ENCODE peak calls at places on chromosome 19, in seven cellular contexts. One of them, this sample, is unnamed.

GRCh38 chr19:47391510-47392223 is 27.7 kb downstream of the MEIS3 start:
- DNase-seq in transverse colon: peak; percentile 76
- DNase-seq in Panc1: peak; percentile 36
- DNase-seq in CD4-positive, alpha-beta memory T cell: peak; percentile 74
- DNase-seq in dorsolateral prefrontal cortex: peak; percentile 80
- DNase-seq in WERI-Rb-1: peak; percentile 78
- DNase-seq in AG04450: peak; percentile 23
- DNase-seq in this sample: peak; percentile 85

GRCh38 chr19:27774827-27775226 is 1438.1 kb downstream of the UQCRFS1 start:
- DNase-seq in WERI-Rb-1: peak; percentile 44
- DNase-seq in dorsolateral prefrontal cortex: no peak
- DNase-seq in AG04450: no peak
- DNase-seq in transverse colon: no peak
- DNase-seq in CD4-positive, alpha-beta memory T cell: no peak
- DNase-seq in Panc1: no peak
- DNase-seq in this sample: no peak

GRCh38 chr19:23415561-23416191 is 20.4 kb upstream of the ZNF91 start:
- DNase-seq in transverse colon: peak; percentile 86
- DNase-seq in Panc1: no peak
- DNase-seq in CD4-positive, alpha-beta memory T cell: no peak
- DNase-seq in dorsolateral prefrontal cortex: no peak
- DNase-seq in WERI-Rb-1: peak; percentile 87
- DNase-seq in AG04450: no peak
- DNase-seq in this sample: no peak

GRCh38 chr19:42295342-42295741 is 6.6 kb upstream of the PRR19 start:
- DNase-seq in transverse colon: no peak
- DNase-seq in CD4-positive, alpha-beta memory T cell: no peak
- DNase-seq in WERI-Rb-1: no peak
- DNase-seq in dorsolateral prefrontal cortex: no peak
- DNase-seq in Panc1: no peak
- DNase-seq in AG04450: no peak
- DNase-seq in this sample: no peak

GRCh38 chr19:19655641-19656343 is 7.7 kb downstream of the ATP13A1 start:
- DNase-seq in transverse colon: no peak
- DNase-seq in dorsolateral prefrontal cortex: no peak
- DNase-seq in Panc1: no peak
- DNase-seq in AG04450: no peak
- DNase-seq in CD4-positive, alpha-beta memory T cell: no peak
- DNase-seq in WERI-Rb-1: no peak
- DNase-seq in this sample: no peak

GRCh38 chr19:43780706-43781525 is at the start of gene KCNN4:
- DNase-seq in transverse colon: peak; percentile 88
- DNase-seq in Panc1: no peak
- DNase-seq in CD4-positive, alpha-beta memory T cell: peak; percentile 54
- DNase-seq in dorsolateral prefrontal cortex: no peak
- DNase-seq in WERI-Rb-1: no peak
- DNase-seq in AG04450: no peak
- DNase-seq in this sample: peak; percentile 42

GRCh38 chr19:45922281-45922680 is 7.7 kb upstream of the NANOS2 start:
- DNase-seq in CD4-positive, alpha-beta memory T cell: no peak
- DNase-seq in AG04450: no peak
- DNase-seq in transverse colon: no peak
- DNase-seq in dorsolateral prefrontal cortex: no peak
- DNase-seq in Panc1: no peak
- DNase-seq in WERI-Rb-1: no peak
- DNase-seq in this sample: no peak

GRCh38 chr19:42081584-42082258 is 5.8 kb downstream of the ZNF574 start:
- DNase-seq in AG04450: no peak
- DNase-seq in Panc1: peak; percentile 20
- DNase-seq in transverse colon: no peak
- DNase-seq in dorsolateral prefrontal cortex: peak; percentile 25
- DNase-seq in CD4-positive, alpha-beta memory T cell: no peak
- DNase-seq in WERI-Rb-1: peak; percentile 60
- DNase-seq in this sample: peak; percentile 77

GRCh38 chr19:8526345-8527062 is 12.5 kb upstream of the ZNF414 start:
- DNase-seq in WERI-Rb-1: peak; percentile 95
- DNase-seq in dorsolateral prefrontal cortex: peak; percentile 86
- DNase-seq in transverse colon: peak; percentile 92
- DNase-seq in AG04450: peak; percentile 78
- DNase-seq in Panc1: no peak
- DNase-seq in CD4-positive, alpha-beta memory T cell: no peak
- DNase-seq in this sample: peak; percentile 87

GRCh38 chr19:7868671-7869452 is 5.3 kb downstream of the PRR36 start:
- DNase-seq in transverse colon: peak; percentile 83
- DNase-seq in AG04450: no peak
- DNase-seq in WERI-Rb-1: peak; percentile 75
- DNase-seq in CD4-positive, alpha-beta memory T cell: peak; percentile 92
- DNase-seq in dorsolateral prefrontal cortex: peak; percentile 51
- DNase-seq in Panc1: no peak
- DNase-seq in this sample: peak; percentile 85

GRCh38 chr19:42216653-42217521 is 590 bp downstream of the DEDD2 start:
- DNase-seq in WERI-Rb-1: peak; percentile 53
- DNase-seq in CD4-positive, alpha-beta memory T cell: no peak
- DNase-seq in dorsolateral prefrontal cortex: peak; percentile 44
- DNase-seq in transverse colon: peak; percentile 51
- DNase-seq in AG04450: no peak
- DNase-seq in Panc1: no peak
- DNase-seq in this sample: peak; percentile 67

GRCh38 chr19:57317503-57317902 is 2.8 kb upstream of the ZNF543 start:
- DNase-seq in Panc1: no peak
- DNase-seq in dorsolateral prefrontal cortex: no peak
- DNase-seq in AG04450: no peak
- DNase-seq in CD4-positive, alpha-beta memory T cell: no peak
- DNase-seq in transverse colon: no peak
- DNase-seq in WERI-Rb-1: no peak
- DNase-seq in this sample: no peak

GRCh38 chr19:45917421-45918091 is 3.0 kb upstream of the NANOS2 start:
- DNase-seq in Panc1: no peak
- DNase-seq in dorsolateral prefrontal cortex: no peak
- DNase-seq in AG04450: no peak
- DNase-seq in transverse colon: no peak
- DNase-seq in CD4-positive, alpha-beta memory T cell: no peak
- DNase-seq in WERI-Rb-1: no peak
- DNase-seq in this sample: no peak

GRCh38 chr19:14505488-14506239 is 9.7 kb upstream of the GIPC1 start:
- DNase-seq in Panc1: no peak
- DNase-seq in CD4-positive, alpha-beta memory T cell: peak; percentile 68
- DNase-seq in transverse colon: peak; percentile 79
- DNase-seq in dorsolateral prefrontal cortex: no peak
- DNase-seq in AG04450: no peak
- DNase-seq in WERI-Rb-1: peak; percentile 63
- DNase-seq in this sample: peak; percentile 81

GRCh38 chr19:11699931-11700794 is 38.6 kb downstream of the ZNF823 start:
- DNase-seq in AG04450: peak; percentile 2
- DNase-seq in Panc1: peak; percentile 12
- DNase-seq in dorsolateral prefrontal cortex: no peak
- DNase-seq in WERI-Rb-1: no peak
- DNase-seq in CD4-positive, alpha-beta memory T cell: peak; percentile 14
- DNase-seq in transverse colon: no peak
- DNase-seq in this sample: peak; percentile 64

GRCh38 chr19:17235618-17236413 is 9.8 kb downstream of the OCEL1 start:
- DNase-seq in AG04450: peak; percentile 36
- DNase-seq in Panc1: no peak
- DNase-seq in WERI-Rb-1: peak; percentile 79
- DNase-seq in dorsolateral prefrontal cortex: peak; percentile 69
- DNase-seq in transverse colon: peak; percentile 80
- DNase-seq in CD4-positive, alpha-beta memory T cell: peak; percentile 72
- DNase-seq in this sample: peak; percentile 81

GRCh38 chr19:10430505-10431253 is 10.3 kb downstream of the PDE4A start:
- DNase-seq in Panc1: no peak
- DNase-seq in WERI-Rb-1: no peak
- DNase-seq in transverse colon: peak; percentile 77
- DNase-seq in AG04450: no peak
- DNase-seq in CD4-positive, alpha-beta memory T cell: no peak
- DNase-seq in dorsolateral prefrontal cortex: no peak
- DNase-seq in this sample: peak; percentile 76

GRCh38 chr19:10431943-10432735 is 11.8 kb downstream of the PDE4A start:
- DNase-seq in dorsolateral prefrontal cortex: no peak
- DNase-seq in AG04450: no peak
- DNase-seq in WERI-Rb-1: peak; percentile 36
- DNase-seq in CD4-positive, alpha-beta memory T cell: peak; percentile 68
- DNase-seq in transverse colon: peak; percentile 86
- DNase-seq in Panc1: no peak
- DNase-seq in this sample: peak; percentile 45

GRCh38 chr19:10431254-10431942 is 11.1 kb downstream of the PDE4A start:
- DNase-seq in transverse colon: peak; percentile 61
- DNase-seq in CD4-positive, alpha-beta memory T cell: no peak
- DNase-seq in Panc1: no peak
- DNase-seq in AG04450: no peak
- DNase-seq in dorsolateral prefrontal cortex: no peak
- DNase-seq in WERI-Rb-1: no peak
- DNase-seq in this sample: peak; percentile 37

GRCh38 chr19:10432736-10433130 is 12.4 kb downstream of the PDE4A start:
- DNase-seq in AG04450: no peak
- DNase-seq in dorsolateral prefrontal cortex: no peak
- DNase-seq in CD4-positive, alpha-beta memory T cell: no peak
- DNase-seq in WERI-Rb-1: peak; percentile 50
- DNase-seq in transverse colon: no peak
- DNase-seq in Panc1: no peak
- DNase-seq in this sample: no peak

GRCh38 chr19:10433131-10433536 is 12.8 kb downstream of the PDE4A start:
- DNase-seq in CD4-positive, alpha-beta memory T cell: no peak
- DNase-seq in dorsolateral prefrontal cortex: no peak
- DNase-seq in Panc1: no peak
- DNase-seq in AG04450: no peak
- DNase-seq in transverse colon: no peak
- DNase-seq in WERI-Rb-1: no peak
- DNase-seq in this sample: no peak
- H3K4me3 ChIP-seq in CD4-positive, alpha-beta memory T cell: no peak overlapping the region
- H3K4me3 ChIP-seq in dorsolateral prefrontal cortex: no peak overlapping the region
- H3K4me3 ChIP-seq in Panc1: peak overlapping the region; percentile 32
- H3K4me3 ChIP-seq in AG04450: no peak overlapping the region
- H3K4me3 ChIP-seq in transverse colon: no peak overlapping the region
- H3K4me3 ChIP-seq in WERI-Rb-1: no peak overlapping the region
- H3K4me3 ChIP-seq in this sample: no peak overlapping the region

GRCh38 chr19:6531163-6531955 is 533 bp downstream of the TNFSF9 start:
- DNase-seq in CD4-positive, alpha-beta memory T cell: no peak
- DNase-seq in AG04450: no peak
- DNase-seq in WERI-Rb-1: no peak
- DNase-seq in dorsolateral prefrontal cortex: no peak
- DNase-seq in transverse colon: no peak
- DNase-seq in Panc1: no peak
- DNase-seq in this sample: no peak

GRCh38 chr19:6533000-6533328 is 2.1 kb downstream of the TNFSF9 start:
- DNase-seq in WERI-Rb-1: no peak
- DNase-seq in transverse colon: no peak
- DNase-seq in Panc1: no peak
- DNase-seq in dorsolateral prefrontal cortex: no peak
- DNase-seq in CD4-positive, alpha-beta memory T cell: no peak
- DNase-seq in AG04450: no peak
- DNase-seq in this sample: no peak

GRCh38 chr19:6532244-6532999 is 1.6 kb downstream of the TNFSF9 start:
- DNase-seq in transverse colon: no peak
- DNase-seq in AG04450: no peak
- DNase-seq in dorsolateral prefrontal cortex: no peak
- DNase-seq in CD4-positive, alpha-beta memory T cell: no peak
- DNase-seq in Panc1: no peak
- DNase-seq in WERI-Rb-1: no peak
- DNase-seq in this sample: no peak

GRCh38 chr19:6530385-6531162 is at the start of gene TNFSF9:
- DNase-seq in AG04450: peak; percentile 33
- DNase-seq in transverse colon: peak; percentile 94
- DNase-seq in dorsolateral prefrontal cortex: peak; percentile 96
- DNase-seq in Panc1: no peak
- DNase-seq in WERI-Rb-1: peak; percentile 89
- DNase-seq in CD4-positive, alpha-beta memory T cell: peak; percentile 64
- DNase-seq in this sample: peak; percentile 86

DNA sequence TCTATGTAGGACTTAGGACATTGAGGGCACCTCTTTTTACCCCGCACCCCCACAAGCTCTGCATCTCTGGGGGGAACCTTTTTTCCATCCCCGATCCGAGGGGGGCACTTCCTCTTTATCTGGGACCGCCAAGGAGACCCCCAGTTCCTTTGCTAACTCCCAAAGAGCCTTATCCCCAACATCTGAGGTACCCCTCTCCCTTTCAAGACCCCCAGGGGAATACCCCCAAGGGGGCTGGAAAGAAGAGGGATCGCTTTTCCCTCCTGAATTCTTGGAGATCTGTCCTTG is 1.1 kb downstream of the TNFSF9 start:
- DNase-seq in Panc1: no peak
- DNase-seq in AG04450: no peak
- DNase-seq in CD4-positive, alpha-beta memory T cell: no peak
- DNase-seq in dorsolateral prefrontal cortex: no peak
- DNase-seq in transverse colon: no peak
- DNase-seq in WERI-Rb-1: no peak
- DNase-seq in this sample: no peak
- H3K4me3 ChIP-seq in Panc1: peak overlapping the region; percentile 85
- H3K4me3 ChIP-seq in AG04450: no peak overlapping the region
- H3K4me3 ChIP-seq in CD4-positive, alpha-beta memory T cell: peak overlapping the region; percentile 9
- H3K4me3 ChIP-seq in dorsolateral prefrontal cortex: peak overlapping the region; percentile 80
- H3K4me3 ChIP-seq in transverse colon: peak overlapping the region; percentile 43
- H3K4me3 ChIP-seq in WERI-Rb-1: no peak overlapping the region
- H3K4me3 ChIP-seq in this sample: peak overlapping the region; percentile 74

GRCh38 chr19:31902821-31903220 is 442.6 kb upstream of the ZNF507 start:
- DNase-seq in WERI-Rb-1: no peak
- DNase-seq in Panc1: no peak
- DNase-seq in AG04450: no peak
- DNase-seq in CD4-positive, alpha-beta memory T cell: no peak
- DNase-seq in dorsolateral prefrontal cortex: no peak
- DNase-seq in transverse colon: no peak
- DNase-seq in this sample: no peak

GRCh38 chr19:31911577-31911976 is 433.8 kb upstream of the ZNF507 start:
- DNase-seq in AG04450: no peak
- DNase-seq in dorsolateral prefrontal cortex: no peak
- DNase-seq in WERI-Rb-1: no peak
- DNase-seq in Panc1: no peak
- DNase-seq in CD4-positive, alpha-beta memory T cell: no peak
- DNase-seq in transverse colon: no peak
- DNase-seq in this sample: no peak

GRCh38 chr19:31908486-31909255 is 436.7 kb upstream of the ZNF507 start:
- DNase-seq in WERI-Rb-1: no peak
- DNase-seq in CD4-positive, alpha-beta memory T cell: no peak
- DNase-seq in dorsolateral prefrontal cortex: no peak
- DNase-seq in AG04450: no peak
- DNase-seq in transverse colon: no peak
- DNase-seq in Panc1: no peak
- DNase-seq in this sample: no peak

GRCh38 chr19:31905980-31906948 is 439.1 kb upstream of the ZNF507 start:
- DNase-seq in WERI-Rb-1: no peak
- DNase-seq in CD4-positive, alpha-beta memory T cell: no peak
- DNase-seq in transverse colon: peak; percentile 9
- DNase-seq in AG04450: no peak
- DNase-seq in dorsolateral prefrontal cortex: no peak
- DNase-seq in Panc1: no peak
- DNase-seq in this sample: no peak
- H3K4me3 ChIP-seq in WERI-Rb-1: no peak overlapping the region
- H3K4me3 ChIP-seq in CD4-positive, alpha-beta memory T cell: no peak overlapping the region
- H3K4me3 ChIP-seq in transverse colon: no peak overlapping the region
- H3K4me3 ChIP-seq in AG04450: no peak overlapping the region
- H3K4me3 ChIP-seq in dorsolateral prefrontal cortex: no peak overlapping the region
- H3K4me3 ChIP-seq in Panc1: no peak overlapping the region
- H3K4me3 ChIP-seq in this sample: no peak overlapping the region

GRCh38 chr19:1943661-1944087 is 2.7 kb downstream of the CSNK1G2 start:
- DNase-seq in CD4-positive, alpha-beta memory T cell: no peak
- DNase-seq in WERI-Rb-1: no peak
- DNase-seq in Panc1: no peak
- DNase-seq in transverse colon: no peak
- DNase-seq in AG04450: no peak
- DNase-seq in dorsolateral prefrontal cortex: no peak
- DNase-seq in this sample: no peak
- H3K4me3 ChIP-seq in CD4-positive, alpha-beta memory T cell: no peak overlapping the region
- H3K4me3 ChIP-seq in WERI-Rb-1: no peak overlapping the region
- H3K4me3 ChIP-seq in Panc1: no peak overlapping the region
- H3K4me3 ChIP-seq in transverse colon: no peak overlapping the region
- H3K4me3 ChIP-seq in AG04450: no peak overlapping the region
- H3K4me3 ChIP-seq in dorsolateral prefrontal cortex: peak overlapping the region; percentile 81
- H3K4me3 ChIP-seq in this sample: no peak overlapping the region

GRCh38 chr19:52967772-52968171 is 5.1 kb upstream of the ZNF816 start:
- DNase-seq in dorsolateral prefrontal cortex: no peak
- DNase-seq in transverse colon: no peak
- DNase-seq in WERI-Rb-1: no peak
- DNase-seq in CD4-positive, alpha-beta memory T cell: no peak
- DNase-seq in AG04450: no peak
- DNase-seq in Panc1: no peak
- DNase-seq in this sample: no peak
- H3K4me3 ChIP-seq in dorsolateral prefrontal cortex: no peak overlapping the region
- H3K4me3 ChIP-seq in transverse colon: no peak overlapping the region
- H3K4me3 ChIP-seq in WERI-Rb-1: no peak overlapping the region
- H3K4me3 ChIP-seq in CD4-positive, alpha-beta memory T cell: no peak overlapping the region
- H3K4me3 ChIP-seq in AG04450: no peak overlapping the region
- H3K4me3 ChIP-seq in Panc1: no peak overlapping the region
- H3K4me3 ChIP-seq in this sample: no peak overlapping the region

This sample was measured in foreskin fibroblast.